ENCODE peak calls at places on chromosomes 2 and 18, in ten cellular contexts. Z is adrenal gland, X is upper lobe of left lung, D is breast epithelium, K is suprapubic skin, B is NB4, C is GM12878, I is sigmoid colon, Q is stomach, H is tibial nerve. U is an unnamed sample.
A peak's percentile ranks its signal among the peaks of the same experiment; 100 is the strongest.

GRCh38 chr2:156935611-156936010 is 321.9 kb upstream of the GALNT5 start:
- DNase-seq in K (no peak), C (no peak), B (no peak), I (no peak), D (no peak), X (no peak), Q (no peak), Z (no peak), H (no peak), U (no peak)

GRCh38 chr18:77762632-77763031 is 513.0 kb downstream of the GALR1 start:
- DNase-seq in Q (no peak), D (no peak), K (no peak), Z (no peak), B (no peak), X (no peak), I (no peak), C (no peak), H (no peak), U (no peak)

GRCh38 chr18:75341267-75341666 is 86.2 kb downstream of the SMIM21 start:
- DNase-seq in X (no peak), Q (no peak), I (no peak), H (no peak), D (no peak), Z (no peak), K (no peak), C (no peak), B (no peak), U (no peak)

GRCh38 chr2:183229386-183229785 is 105.1 kb downstream of the NUP35 start:
- DNase-seq in B (no peak), H (no peak), Q (no peak), K (no peak), C (no peak), I (no peak), Z (no peak), D (no peak), X (no peak), U (no peak)

GRCh38 chr2:74146929-74147728 is 583 bp downstream of the BOLA3 start:
- DNase-seq in Z (peak; percentile 54), K (no peak), I (no peak), D (no peak), Q (no peak), B (peak; percentile 71), C (no peak), X (no peak), H (no peak), U (peak; percentile 32)

GRCh38 chr2:17756629-17757028 is 2.7 kb downstream of the GEN1 start:
- DNase-seq in X (no peak), Z (no peak), H (no peak), I (no peak), C (no peak), B (no peak), Q (no peak), K (no peak), D (no peak), U (no peak)

GRCh38 chr2:105576440-105577241 is 168.1 kb upstream of the NCK2 start:
- DNase-seq in B (peak; percentile 59), C (no peak), D (no peak), H (no peak), Z (peak; percentile 36), X (no peak), K (no peak), I (no peak), Q (no peak), U (no peak)

GRCh38 chr2:157692768-157693167 is 64.1 kb upstream of the ACVR1C start:
- DNase-seq in X (no peak), K (no peak), Z (no peak), D (no peak), I (no peak), Q (no peak), B (no peak), C (no peak), H (no peak), U (no peak)

GRCh38 chr18:63346031-63346430 is 21.0 kb downstream of the KDSR start:
- DNase-seq in Z (peak; percentile 78), C (no peak), K (no peak), I (peak; percentile 83), H (no peak), Q (no peak), X (no peak), B (no peak), D (no peak), U (no peak)

GRCh38 chr2:220320326-220320725 is 692.9 kb downstream of the SLC4A3 start:
- DNase-seq in X (no peak), Z (no peak), B (no peak), K (no peak), Q (no peak), I (no peak), H (no peak), C (no peak), D (no peak), U (no peak)

GRCh38 chr2:105283532-105283931 is 42.0 kb downstream of the GPR45 start:
- DNase-seq in I (no peak), H (no peak), K (no peak), B (no peak), Z (no peak), X (no peak), C (no peak), Q (no peak), D (no peak), U (no peak)

GRCh38 chr2:43941359-43941758 is 54.4 kb downstream of the LRPPRC start:
- DNase-seq in X (no peak), D (no peak), H (no peak), Q (no peak), B (no peak), I (no peak), K (no peak), Z (no peak), C (no peak), U (no peak)

GRCh38 chr2:23587330-23587729 is 202.4 kb downstream of the KLHL29 start:
- DNase-seq in B (no peak), I (no peak), K (no peak), X (no peak), H (no peak), C (no peak), D (no peak), Q (no peak), Z (peak; percentile 47), U (no peak)

GRCh38 chr2:225010804-225011203 is 31.5 kb downstream of the DOCK10 start:
- DNase-seq in Q (no peak), D (no peak), B (no peak), H (no peak), Z (no peak), C (no peak), X (no peak), K (no peak), I (no peak), U (no peak)

GRCh38 chr2:231343988-231344387 is 51.5 kb upstream of the B3GNT7 start:
- DNase-seq in I (no peak), K (no peak), D (no peak), C (no peak), Z (no peak), X (no peak), B (no peak), Q (no peak), H (no peak), U (no peak)

GRCh38 chr2:190904644-190905043 is 24.0 kb downstream of the GLS start:
- DNase-seq in C (no peak), K (no peak), H (no peak), Q (no peak), B (no peak), X (no peak), D (no peak), I (no peak), Z (no peak), U (no peak)

GRCh38 chr2:108637304-108637669 is 82.0 kb upstream of the RANBP2 start:
- DNase-seq in B (peak; percentile 79), K (no peak), Q (peak; percentile 49), I (no peak), D (no peak), X (no peak), H (no peak), Z (peak; percentile 73), C (peak; percentile 46), U (peak; percentile 14)
- TF ChIP-seq POLR2A in B (no peak), K (no peak), Q (no peak), I (no peak), D (no peak), X (no peak), H (no peak), Z (no peak), C (no peak), U (no peak)

DNA sequence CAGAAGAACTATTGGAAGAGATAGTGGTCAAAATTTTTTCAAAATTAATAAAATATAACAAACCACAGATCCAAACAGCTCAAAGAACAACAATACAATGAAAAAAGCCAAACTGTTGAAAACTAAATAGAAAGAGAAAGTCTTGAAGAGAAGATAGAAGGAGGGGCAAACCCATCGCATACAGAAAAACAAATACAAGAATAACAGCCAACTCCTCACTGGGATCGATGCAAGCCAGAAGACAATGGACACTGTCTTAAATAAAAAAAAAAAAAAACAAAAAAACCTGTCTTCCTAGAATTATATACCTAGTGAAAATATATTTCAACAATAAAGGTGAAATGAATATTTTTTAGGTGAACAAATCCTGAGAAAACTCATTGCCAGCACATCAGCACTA is 34.1 kb upstream of the ARHGAP25 start:
- DNase-seq in B (no peak), I (no peak), K (no peak), Q (no peak), C (no peak), X (no peak), Z (no peak), D (no peak), H (no peak), U (no peak)
- TF ChIP-seq POLR2A in B (no peak), I (no peak), K (no peak), Q (no peak), C (no peak), X (no peak), Z (no peak), D (no peak), H (no peak), U (no peak)

DNA sequence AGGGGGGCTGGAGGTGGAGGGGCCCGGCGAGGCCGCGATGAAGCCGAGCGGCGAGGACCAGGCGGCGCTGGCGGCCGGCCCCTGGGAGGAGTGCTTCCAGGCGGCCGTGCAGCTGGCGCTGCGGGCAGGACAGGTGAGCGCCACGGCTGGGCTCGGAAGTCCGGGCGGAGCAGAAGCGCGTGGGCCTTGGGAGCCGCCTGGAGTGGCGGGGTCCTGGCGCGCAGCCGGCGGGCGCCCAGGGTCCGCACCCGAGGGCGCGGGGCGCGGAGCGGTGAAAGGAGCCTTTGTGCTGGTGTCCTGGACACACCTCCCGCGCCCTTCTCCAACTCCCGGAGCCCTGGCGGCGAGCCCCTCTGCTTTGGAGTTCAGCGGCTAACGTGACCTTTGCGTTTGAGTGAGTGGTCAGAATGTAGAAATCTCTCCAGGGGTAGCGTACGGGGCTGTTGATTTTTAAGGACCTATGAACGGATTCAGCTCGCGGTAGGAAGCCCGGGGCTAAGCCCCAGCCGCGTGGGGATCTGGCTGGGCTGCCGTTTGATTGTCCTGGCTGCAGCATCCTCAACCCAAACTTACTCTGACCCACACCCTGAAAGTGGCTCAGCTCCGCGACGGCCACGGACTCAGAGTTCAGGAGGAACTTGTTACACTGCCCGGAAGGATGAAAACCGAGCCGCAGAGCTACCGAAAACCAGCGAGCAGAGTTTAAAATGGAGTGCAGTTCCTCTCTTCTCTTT is 493 bp downstream of the IMPA2 start:
- DNase-seq in I (peak; percentile 79), Z (peak; percentile 61), D (no peak), B (peak; percentile 66), Q (peak; percentile 55), X (no peak), C (no peak), K (no peak), H (no peak), U (no peak)
- TF ChIP-seq POLR2A in I (no peak), Z (no peak), D (no peak), B (no peak), Q (no peak), X (no peak), C (no peak), K (no peak), H (no peak), U (no peak)

GRCh38 chr2:197705143-197705911 is at the start of gene MARS2:
- DNase-seq in Z (peak; percentile 94), I (peak; percentile 96), X (peak; percentile 99), K (peak; percentile 94), D (peak; percentile 91), Q (peak; percentile 95), H (peak; percentile 77), B (peak; percentile 96), C (peak; percentile 68), U (peak; percentile 83)
- TF ChIP-seq POLR2A in Z (no peak), I (peak; percentile 10), X (peak; percentile 28), K (no peak), D (no peak), Q (no peak), H (peak; percentile 67), B (peak; percentile 86), C (peak; percentile 98), U (peak; percentile 89)